ENCODE peak calls at places on chromosome 10, in ten cellular contexts. E is heart right ventricle, B is foreskin fibroblast, X is ovary, V is fibroblast of the aortic adventitia, J is BJ, P is IMR-90, I is heart left ventricle, T is upper lobe of right lung, G is thoracic aorta. U is an unnamed sample.

GRCh38 chr10:4196948-4197390 is 412.0 kb upstream of the KLF6 start:
- DNase-seq in E (no peak), B (no peak), X (no peak), V (peak), J (no peak), P (peak), I (no peak), T (no peak), G (no peak), U (no peak)

GRCh38 chr10:61904711-61905445 is 3.4 kb downstream of the ARID5B start:
- DNase-seq in E (no peak), B (peak), X (peak), V (peak), J (no peak), P (peak), I (no peak), T (no peak), G (no peak), U (no peak)

GRCh38 chr10:95560288-95561199 is 627 bp downstream of the SORBS1 start:
- DNase-seq in E (peak), B (peak), X (peak), V (peak), J (no peak), P (peak), I (peak), T (peak), G (no peak), U (no peak)

GRCh38 chr10:21424511-21424910 is 101.0 kb downstream of the SKIDA1 start:
- DNase-seq in E (no peak), B (peak), X (no peak), V (peak), J (peak), P (peak), I (no peak), T (no peak), G (no peak), U (no peak)

GRCh38 chr10:130807096-130807495 is 504.4 kb downstream of the TCERG1L start:
- DNase-seq in E (no peak), B (no peak), X (no peak), V (no peak), J (no peak), P (no peak), I (no peak), T (peak), G (no peak), U (no peak)

GRCh38 chr10:36068542-36068941 is 426.4 kb upstream of the FZD8 start:
- DNase-seq in E (no peak), B (no peak), X (no peak), V (no peak), J (no peak), P (no peak), I (no peak), T (no peak), G (no peak), U (no peak)

GRCh38 chr10:59012839-59013238 is 163.6 kb upstream of the PHYHIPL start:
- DNase-seq in E (no peak), B (no peak), X (no peak), V (no peak), J (no peak), P (no peak), I (no peak), T (no peak), G (no peak), U (no peak)

GRCh38 chr10:106410331-106410730 is 754.2 kb downstream of the SORCS1 start:
- DNase-seq in E (no peak), B (no peak), X (no peak), V (no peak), J (no peak), P (peak), I (no peak), T (no peak), G (no peak), U (no peak)

DNA sequence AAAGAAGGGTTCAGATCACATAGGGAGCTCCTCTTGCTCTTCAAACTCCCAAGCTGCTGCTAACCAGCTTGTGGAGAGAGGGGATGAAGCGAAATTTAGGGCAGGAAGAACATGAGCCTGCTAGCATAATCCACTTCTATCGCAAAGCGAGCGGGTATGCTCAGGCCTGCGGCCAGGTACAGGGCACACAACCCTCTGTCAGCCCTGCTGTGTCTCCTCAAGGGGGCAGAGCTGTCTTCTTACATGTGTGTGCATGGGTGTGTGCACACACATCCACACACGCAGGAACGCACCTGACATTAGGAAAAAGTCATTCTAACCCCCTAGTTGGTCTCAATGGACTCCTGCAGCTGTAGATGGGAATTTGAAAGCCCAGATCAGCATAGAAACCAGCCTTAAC is 80.2 kb downstream of the PPP1R3C start:
- DNase-seq in E (peak), B (no peak), X (peak), V (peak), J (no peak), P (peak), I (peak), T (no peak), G (no peak), U (no peak)
- TF ChIP-seq CTCF in E (peak), B (peak), X (peak), V (peak), J (peak), P (peak), I (peak), T (peak), G (peak), U (no peak)

GRCh38 chr10:132539894-132540293 is 2.3 kb downstream of the INPP5A start:
- DNase-seq in E (no peak), B (peak), X (peak), V (peak), J (no peak), P (peak), I (no peak), T (no peak), G (no peak), U (no peak)

GRCh38 chr10:132541129-132541528 is 3.5 kb downstream of the INPP5A start:
- DNase-seq in E (no peak), B (no peak), X (no peak), V (no peak), J (no peak), P (no peak), I (peak), T (no peak), G (no peak), U (no peak)

GRCh38 chr10:132539431-132539839 is 1.8 kb downstream of the INPP5A start:
- DNase-seq in E (no peak), B (no peak), X (peak), V (no peak), J (no peak), P (no peak), I (peak), T (peak), G (peak), U (no peak)

GRCh38 chr10:132541601-132542011 is 4.0 kb downstream of the INPP5A start:
- DNase-seq in E (no peak), B (no peak), X (peak), V (no peak), J (no peak), P (no peak), I (no peak), T (no peak), G (no peak), U (no peak)

GRCh38 chr10:132540456-132540855 is 2.9 kb downstream of the INPP5A start:
- DNase-seq in E (no peak), B (peak), X (peak), V (peak), J (no peak), P (peak), I (peak), T (no peak), G (no peak), U (no peak)
- TF ChIP-seq CTCF in E (peak), B (peak), X (no peak), V (peak), J (peak), P (peak), I (no peak), T (peak), G (no peak), U (no peak)

GRCh38 chr10:115049318-115049717 is 43.8 kb upstream of the ATRNL1 start:
- DNase-seq in E (no peak), B (no peak), X (no peak), V (no peak), J (no peak), P (no peak), I (no peak), T (no peak), G (no peak), U (no peak)
- TF ChIP-seq CTCF in E (no peak), B (no peak), X (no peak), V (no peak), J (no peak), P (no peak), I (no peak), T (no peak), G (no peak), U (no peak)

DNA sequence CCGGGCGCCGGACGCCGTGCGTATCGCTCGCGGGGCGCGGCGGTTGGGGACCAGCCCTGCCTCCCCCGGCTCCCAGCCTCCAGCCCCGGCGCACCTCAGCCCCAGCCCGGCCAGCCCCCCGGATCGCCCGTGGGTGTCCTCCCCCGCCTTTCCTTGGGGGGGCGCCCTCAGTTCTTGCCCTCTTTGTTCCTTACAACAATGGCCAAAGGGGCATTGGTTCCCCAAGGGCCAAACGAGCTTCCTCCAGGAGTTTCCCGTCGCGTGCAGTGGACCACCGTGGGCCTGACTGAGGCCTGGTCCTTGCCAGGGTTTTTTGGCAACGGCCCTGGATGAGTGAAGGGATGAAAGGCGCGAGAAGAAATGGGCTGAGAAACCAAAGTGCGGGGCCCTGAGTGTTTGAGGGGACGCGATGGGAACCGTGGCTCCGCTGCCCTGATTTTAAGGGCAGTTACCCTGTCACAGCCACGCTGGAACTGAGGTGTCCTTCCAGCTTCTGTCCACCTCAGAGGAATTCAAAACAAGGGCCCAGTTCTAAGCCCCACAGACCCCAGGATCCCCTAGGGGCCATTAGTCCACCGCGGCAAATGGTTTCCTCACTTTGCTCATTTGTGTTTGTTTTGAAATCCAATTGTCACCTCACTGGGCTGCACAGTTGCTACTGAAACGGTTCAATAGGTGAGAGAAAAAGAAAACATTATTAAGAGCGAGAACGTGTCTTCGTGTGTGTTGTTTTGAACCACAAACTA is 1.4 kb downstream of the MACROH2A2 start:
- DNase-seq in E (peak), B (no peak), X (peak), V (peak), J (no peak), P (no peak), I (peak), T (peak), G (no peak), U (no peak)
- TF ChIP-seq CTCF in E (peak), B (peak), X (no peak), V (peak), J (peak), P (peak), I (no peak), T (peak), G (no peak), U (no peak)

GRCh38 chr10:23523251-23523650 is 84.4 kb downstream of the OTUD1 start:
- DNase-seq in E (no peak), B (no peak), X (no peak), V (no peak), J (no peak), P (no peak), I (no peak), T (no peak), G (no peak), U (no peak)
- TF ChIP-seq CTCF in E (no peak), B (no peak), X (no peak), V (no peak), J (peak), P (no peak), I (no peak), T (no peak), G (no peak), U (no peak)

GRCh38 chr10:31644931-31645633 is 283.5 kb downstream of the ARHGAP12 start:
- DNase-seq in E (no peak), B (peak), X (no peak), V (peak), J (no peak), P (peak), I (no peak), T (no peak), G (no peak), U (no peak)

GRCh38 chr10:31648966-31649365 is 279.7 kb downstream of the ARHGAP12 start:
- DNase-seq in E (no peak), B (no peak), X (no peak), V (peak), J (peak), P (no peak), I (no peak), T (no peak), G (no peak), U (no peak)

GRCh38 chr10:31645786-31646185 is 282.8 kb downstream of the ARHGAP12 start:
- DNase-seq in E (no peak), B (no peak), X (no peak), V (peak), J (no peak), P (no peak), I (no peak), T (no peak), G (no peak), U (no peak)

GRCh38 chr10:31647861-31648260 is 280.8 kb downstream of the ARHGAP12 start:
- DNase-seq in E (no peak), B (no peak), X (no peak), V (no peak), J (no peak), P (peak), I (no peak), T (no peak), G (no peak), U (no peak)

DNA sequence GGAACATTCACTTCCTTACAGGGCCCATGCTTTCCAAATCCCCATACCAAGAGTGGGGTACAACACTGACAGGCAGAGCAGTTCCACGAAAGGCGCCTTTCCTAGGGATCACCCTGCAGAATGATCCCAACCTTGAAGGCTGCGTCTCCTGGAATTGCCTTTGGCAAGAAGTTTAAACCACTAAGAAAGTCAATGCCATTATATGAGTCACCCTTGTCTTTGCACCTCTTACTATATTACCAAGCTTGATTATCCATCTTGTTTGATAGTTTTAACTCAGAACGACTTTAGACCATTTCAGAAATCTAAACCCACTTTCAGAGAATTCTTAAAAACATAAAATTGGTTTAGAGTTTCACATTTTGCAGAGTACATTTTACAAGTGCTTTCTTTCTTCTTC is 282.1 kb downstream of the ARHGAP12 start:
- DNase-seq in E (no peak), B (no peak), X (no peak), V (no peak), J (no peak), P (no peak), I (no peak), T (no peak), G (no peak), U (no peak)
- TF ChIP-seq CTCF in E (no peak), B (no peak), X (no peak), V (no peak), J (no peak), P (no peak), I (no peak), T (no peak), G (no peak), U (no peak)

GRCh38 chr10:100374137-100374655 is 27.2 kb downstream of the SCD start:
- DNase-seq in E (no peak), B (no peak), X (no peak), V (no peak), J (no peak), P (no peak), I (no peak), T (no peak), G (no peak), U (no peak)
- TF ChIP-seq CTCF in E (no peak), B (no peak), X (no peak), V (no peak), J (no peak), P (no peak), I (no peak), T (no peak), G (no peak), U (no peak)

DNA sequence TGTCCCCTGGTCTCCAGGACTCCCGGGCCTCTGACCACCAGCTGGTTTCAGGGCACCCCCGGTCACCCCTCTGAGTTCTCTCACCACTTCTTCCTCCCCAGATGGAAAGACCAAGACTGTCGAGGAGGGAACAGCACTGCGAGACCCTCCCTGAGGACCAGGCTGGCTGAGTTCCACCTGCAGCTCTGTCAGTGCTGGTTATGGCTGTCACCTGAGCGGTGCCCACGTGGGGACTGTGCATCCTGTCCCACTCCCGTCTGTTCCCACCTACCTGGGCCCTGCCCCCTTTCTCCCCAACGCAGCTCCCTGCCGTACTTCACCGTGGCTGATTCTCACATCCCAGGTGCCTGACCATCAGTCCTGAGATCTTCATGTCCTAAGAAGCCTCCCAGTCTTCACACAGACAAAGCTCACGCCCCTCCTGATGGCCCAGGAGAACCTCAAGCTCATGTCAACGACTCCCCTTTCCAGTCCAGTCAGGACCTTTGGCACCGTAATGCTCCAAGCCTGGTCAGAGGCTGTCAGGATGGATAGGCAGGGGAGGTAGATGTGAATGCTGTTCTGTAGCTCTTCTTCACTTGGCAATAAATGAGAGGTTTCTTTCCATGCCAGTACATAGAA is 159.7 kb downstream of the USP6NL start:
- DNase-seq in E (no peak), B (no peak), X (no peak), V (no peak), J (no peak), P (no peak), I (no peak), T (no peak), G (no peak), U (no peak)
- TF ChIP-seq CTCF in E (no peak), B (no peak), X (no peak), V (no peak), J (no peak), P (no peak), I (no peak), T (no peak), G (no peak), U (no peak)

GRCh38 chr10:49596836-49597235 is 13.3 kb upstream of the SLC18A3 start:
- DNase-seq in E (no peak), B (no peak), X (no peak), V (no peak), J (no peak), P (no peak), I (no peak), T (no peak), G (no peak), U (no peak)

GRCh38 chr10:49595003-49595712 is 15.0 kb upstream of the SLC18A3 start:
- DNase-seq in E (no peak), B (no peak), X (no peak), V (no peak), J (no peak), P (no peak), I (no peak), T (no peak), G (no peak), U (no peak)

GRCh38 chr10:49595713-49596492 is 14.2 kb upstream of the SLC18A3 start:
- DNase-seq in E (no peak), B (no peak), X (no peak), V (peak), J (no peak), P (peak), I (no peak), T (no peak), G (no peak), U (no peak)

GRCh38 chr10:49597426-49598163 is 12.5 kb upstream of the SLC18A3 start:
- DNase-seq in E (no peak), B (no peak), X (no peak), V (no peak), J (no peak), P (no peak), I (no peak), T (no peak), G (no peak), U (no peak)

DNA sequence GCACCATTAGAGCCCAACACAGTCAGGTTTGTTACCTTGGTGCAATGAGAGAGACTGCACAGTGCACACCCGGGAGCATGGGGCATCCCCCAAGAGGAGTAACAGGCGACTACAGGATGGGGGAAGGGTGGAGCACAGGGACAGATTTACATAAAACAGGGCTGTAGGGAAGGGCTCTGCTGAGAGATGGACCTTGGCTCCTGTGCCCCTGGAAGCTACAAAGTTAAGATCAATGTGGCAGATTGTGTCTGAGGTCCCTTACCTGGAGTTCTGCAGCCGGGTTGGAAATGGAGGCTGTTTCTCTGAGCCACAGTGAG is 13.7 kb upstream of the SLC18A3 start:
- DNase-seq in E (no peak), B (no peak), X (no peak), V (no peak), J (no peak), P (no peak), I (no peak), T (no peak), G (no peak), U (no peak)
- TF ChIP-seq CTCF in E (no peak), B (no peak), X (no peak), V (no peak), J (no peak), P (no peak), I (no peak), T (no peak), G (no peak), U (no peak)

U was measured in omental fat pad.